ENCODE peak calls at places on chromosomes 7 and 10, in ten cellular contexts. U is stimulated activated CD4-positive, alpha-beta T cell treated with anti-CD3 and anti-CD28 coated beads, Interleukin-12 subunit alpha, Interleukin-12 subunit beta, amount 100 ng/mL, for 48 hours; R is colonic mucosa; W is DMS 273 treated with DMSO at 0.1 percent for 48 hours; G is left lobe of liver; P is aorta; Z is HCEC 1CT; A is NCI-H2081; O is HuH-7; K is T-helper 9 cell. T is an unnamed sample.

GRCh38 chr7:124856299-124856888 is 73.2 kb downstream of the POT1 start:
- DNase-seq in U (no peak), R (no peak), W (no peak), G (no peak), P (no peak), Z (peak), A (peak), O (peak), K (no peak), T (no peak)

GRCh38 chr10:17923728-17924127 is 28.0 kb upstream of the SLC39A12 start:
- DNase-seq in U (no peak), R (peak), W (no peak), G (no peak), P (peak), Z (peak), A (no peak), O (no peak), K (no peak), T (no peak)

GRCh38 chr10:97882142-97883091 is 32.8 kb downstream of the GOLGA7B start:
- DNase-seq in U (peak), R (no peak), W (no peak), G (no peak), P (peak), Z (peak), A (no peak), O (no peak), K (no peak), T (no peak)

GRCh38 chr10:125023269-125023668 is 81.3 kb downstream of the ZRANB1 start:
- DNase-seq in U (no peak), R (no peak), W (no peak), G (no peak), P (peak), Z (no peak), A (peak), O (peak), K (no peak), T (no peak)

GRCh38 chr10:124649209-124649608 is 95.0 kb downstream of the FAM53B start:
- DNase-seq in U (no peak), R (no peak), W (no peak), G (no peak), P (no peak), Z (no peak), A (no peak), O (no peak), K (no peak), T (no peak)

GRCh38 chr10:98097611-98098010 is 36.8 kb upstream of the R3HCC1L start:
- DNase-seq in U (no peak), R (no peak), W (no peak), G (no peak), P (no peak), Z (no peak), A (peak), O (no peak), K (no peak), T (no peak)

GRCh38 chr7:104982773-104983619 is 31.0 kb upstream of the KMT2E start:
- DNase-seq in U (no peak), R (no peak), W (no peak), G (no peak), P (no peak), Z (no peak), A (peak), O (no peak), K (no peak), T (no peak)

GRCh38 chr10:49092477-49092876 is 22.8 kb downstream of the VSTM4 start:
- DNase-seq in U (no peak), R (no peak), W (no peak), G (no peak), P (no peak), Z (no peak), A (no peak), O (no peak), K (no peak), T (peak)

GRCh38 chr10:44723654-44724053 is 187.5 kb upstream of the TMEM72 start:
- DNase-seq in U (no peak), R (no peak), W (no peak), G (no peak), P (peak), Z (peak), A (no peak), O (no peak), K (no peak), T (no peak)

GRCh38 chr7:132168239-132168638 is 408.0 kb downstream of the PLXNA4 start:
- DNase-seq in U (no peak), R (no peak), W (no peak), G (no peak), P (no peak), Z (no peak), A (no peak), O (no peak), K (no peak), T (no peak)

GRCh38 chr7:128867842-128868623 is 5.4 kb downstream of the ATP6V1F start:
- DNase-seq in U (no peak), R (peak), W (peak), G (no peak), P (no peak), Z (no peak), A (peak), O (no peak), K (no peak), T (no peak)

GRCh38 chr10:77070892-77071595 is 566.6 kb downstream of the KCNMA1 start:
- DNase-seq in U (no peak), R (no peak), W (no peak), G (no peak), P (peak), Z (no peak), A (no peak), O (no peak), K (no peak), T (peak)

GRCh38 chr10:118595598-118596425 is at the start of gene PRLHR:
- DNase-seq in U (no peak), R (no peak), W (no peak), G (no peak), P (no peak), Z (no peak), A (no peak), O (peak), K (no peak), T (no peak)

GRCh38 chr10:93198401-93199175 is 124.9 kb downstream of the CYP26A1 start:
- DNase-seq in U (no peak), R (no peak), W (no peak), G (no peak), P (peak), Z (peak), A (no peak), O (no peak), K (no peak), T (no peak)

GRCh38 chr7:34091330-34091917 is 186.1 kb downstream of the BMPER start:
- DNase-seq in U (no peak), R (peak), W (peak), G (peak), P (no peak), Z (peak), A (no peak), O (peak), K (no peak), T (no peak)

GRCh38 chr7:74194686-74195085 is 15.1 kb upstream of the LAT2 start:
- DNase-seq in U (no peak), R (no peak), W (no peak), G (no peak), P (no peak), Z (no peak), A (no peak), O (no peak), K (no peak), T (peak)

GRCh38 chr10:2839081-2839725 is 228.1 kb upstream of the PFKP start:
- DNase-seq in U (peak), R (peak), W (no peak), G (no peak), P (peak), Z (peak), A (peak), O (peak), K (no peak), T (peak)

GRCh38 chr10:11959966-11960365 is 82.6 kb downstream of the UPF2 start:
- DNase-seq in U (no peak), R (no peak), W (no peak), G (no peak), P (no peak), Z (no peak), A (no peak), O (no peak), K (no peak), T (no peak)

GRCh38 chr7:44402401-44403096 is 77.2 kb upstream of the CAMK2B start:
- DNase-seq in U (no peak), R (no peak), W (no peak), G (no peak), P (no peak), Z (no peak), A (no peak), O (no peak), K (no peak), T (peak)

GRCh38 chr10:131178521-131178920 is 133.0 kb downstream of the TCERG1L start:
- DNase-seq in U (no peak), R (no peak), W (no peak), G (no peak), P (no peak), Z (no peak), A (no peak), O (no peak), K (no peak), T (no peak)

GRCh38 chr7:45682358-45682735 is 108.2 kb downstream of the ADCY1 start:
- DNase-seq in U (no peak), R (peak), W (no peak), G (peak), P (no peak), Z (no peak), A (no peak), O (no peak), K (no peak), T (no peak)

GRCh38 chr10:124595143-124595883 is 133.7 kb downstream of the LHPP start:
- DNase-seq in U (no peak), R (no peak), W (no peak), G (no peak), P (peak), Z (no peak), A (no peak), O (no peak), K (no peak), T (no peak)

GRCh38 chr10:132264966-132265877 is 42.5 kb downstream of the STK32C start:
- DNase-seq in U (no peak), R (no peak), W (no peak), G (no peak), P (peak), Z (no peak), A (peak), O (no peak), K (no peak), T (no peak)

GRCh38 chr7:80127412-80128150 is 7.0 kb upstream of the GNAI1 start:
- DNase-seq in U (no peak), R (no peak), W (no peak), G (no peak), P (no peak), Z (no peak), A (peak), O (peak), K (no peak), T (no peak)

GRCh38 chr7:1059200-1060091 is 15.1 kb downstream of the GPR146 start:
- DNase-seq in U (no peak), R (no peak), W (no peak), G (no peak), P (no peak), Z (peak), A (no peak), O (no peak), K (no peak), T (peak)

GRCh38 chr10:29763396-29763795 is 128.6 kb upstream of the SVIL start:
- DNase-seq in U (no peak), R (no peak), W (no peak), G (no peak), P (no peak), Z (no peak), A (no peak), O (no peak), K (no peak), T (no peak)

GRCh38 chr10:132698211-132698751 is 87.7 kb downstream of the NKX6-2 start:
- DNase-seq in U (no peak), R (no peak), W (no peak), G (no peak), P (peak), Z (no peak), A (no peak), O (no peak), K (no peak), T (peak)

GRCh38 chr7:114519215-114519614 is 104.6 kb downstream of the FOXP2 start:
- DNase-seq in U (no peak), R (no peak), W (no peak), G (no peak), P (no peak), Z (no peak), A (no peak), O (no peak), K (no peak), T (no peak)

GRCh38 chr7:2030475-2031456 is 202.0 kb downstream of the MAD1L1 start:
- DNase-seq in U (no peak), R (no peak), W (no peak), G (no peak), P (peak), Z (no peak), A (no peak), O (no peak), K (no peak), T (peak)

GRCh38 chr7:90165724-90166123 is 11.5 kb downstream of the STEAP1 start:
- DNase-seq in U (no peak), R (peak), W (no peak), G (no peak), P (peak), Z (no peak), A (no peak), O (no peak), K (no peak), T (no peak)

T was measured in sciatic nerve.